ENCODE peak calls at places on chromosomes 16 and 17, in five cellular contexts. X, A, Q, E and Y are unnamed samples.

GRCh38 chr16:49800441-49800840 is 55.5 kb downstream of the ZNF423 start:
- DNase-seq in Q (no peak), A (no peak), X (no peak), E (no peak), Y (no peak)

GRCh38 chr16:642189-643049 is 791 bp downstream of the MCRIP2 start:
- DNase-seq in X (peak; percentile 84), Q (peak; percentile 77), E (no peak), A (peak; percentile 67), Y (peak; percentile 56)

GRCh38 chr16:10514369-10515055 is 65.9 kb downstream of the EMP2 start:
- DNase-seq in X (peak; percentile 74), Q (peak; percentile 64), E (peak; percentile 82), A (no peak), Y (no peak)

GRCh38 chr16:4364196-4365013 is 7.2 kb upstream of the VASN start:
- DNase-seq in X (no peak), E (no peak), Q (no peak), A (no peak), Y (no peak)

GRCh38 chr16:11752856-11753255 is 10.2 kb upstream of the TXNDC11 start:
- DNase-seq in A (no peak), X (no peak), E (no peak), Q (no peak), Y (no peak)

GRCh38 chr16:18983565-18984424 is at the start of gene TMC7:
- DNase-seq in X (peak; percentile 92), A (peak; percentile 81), Q (peak; percentile 95), E (peak; percentile 83), Y (peak; percentile 95)

GRCh38 chr17:77153487-77153886 is 12.7 kb downstream of the SEC14L1 start:
- DNase-seq in A (no peak), Q (no peak), X (no peak), E (no peak), Y (peak; percentile 87)

GRCh38 chr16:72400257-72401078 is 228.5 kb upstream of the PMFBP1 start:
- DNase-seq in Q (peak; percentile 65), E (peak; percentile 88), X (peak; percentile 66), A (no peak), Y (no peak)

GRCh38 chr17:50087912-50088405 is 7.2 kb upstream of the PDK2 start:
- DNase-seq in E (no peak), X (no peak), Q (no peak), A (no peak), Y (no peak)

GRCh38 chr16:14483819-14484385 is 146.2 kb downstream of the PARN start:
- DNase-seq in X (no peak), E (no peak), A (no peak), Q (no peak), Y (no peak)

GRCh38 chr17:65058615-65059014 is 2.1 kb upstream of the GNA13 start:
- DNase-seq in E (no peak), X (no peak), Q (no peak), A (no peak), Y (no peak)

GRCh38 chr16:29824589-29825144 is 4.4 kb downstream of the MVP start:
- DNase-seq in X (no peak), E (peak; percentile 62), A (no peak), Q (no peak), Y (no peak)

GRCh38 chr17:45237686-45238085 is 16.0 kb downstream of the FMNL1 start:
- DNase-seq in X (no peak), E (no peak), A (no peak), Q (no peak), Y (no peak)

GRCh38 chr17:37406635-37407455 is at the start of the genes ACACA and TADA2A:
- DNase-seq in E (peak; percentile 80), Q (peak; percentile 92), A (peak; percentile 82), X (peak; percentile 82), Y (peak; percentile 90)

GRCh38 chr17:55426851-55427586 is 5.4 kb upstream of the MMD start:
- DNase-seq in X (no peak), A (no peak), E (peak; percentile 84), Q (no peak), Y (no peak)

GRCh38 chr16:11576427-11577289 is 10.1 kb downstream of the LITAF start:
- DNase-seq in A (peak; percentile 7), E (no peak), X (no peak), Q (peak; percentile 41), Y (no peak)

GRCh38 chr17:64385187-64386083 is 5.2 kb downstream of the PECAM1 start:
- DNase-seq in A (peak; percentile 34), E (peak; percentile 93), X (no peak), Q (no peak), Y (peak; percentile 95)

GRCh38 chr17:15262291-15263205 is 2.6 kb downstream of the PMP22 start:
- DNase-seq in X (peak; percentile 86), Q (peak; percentile 11), A (peak; percentile 92), E (peak; percentile 84), Y (peak; percentile 79)

GRCh38 chr17:19426631-19427030 is 15.6 kb downstream of the RNF112 start:
- DNase-seq in A (no peak), E (no peak), Q (no peak), X (no peak), Y (no peak)

GRCh38 chr17:72518810-72519597 is 398.2 kb downstream of the SOX9 start:
- DNase-seq in A (no peak), X (peak; percentile 87), Q (peak; percentile 92), E (no peak), Y (no peak)

GRCh38 chr16:67843343-67843765 is 1.2 kb downstream of the THAP11 start:
- DNase-seq in Q (no peak), E (no peak), A (no peak), X (peak; percentile 30), Y (no peak)

GRCh38 chr17:81983011-81983638 is 5.7 kb downstream of the ASPSCR1 start:
- DNase-seq in E (no peak), A (no peak), Q (no peak), X (no peak), Y (no peak)
- H3K4me3 ChIP-seq in E (no peak overlapping the region), A (no peak overlapping the region), Q (no peak overlapping the region), X (no peak overlapping the region), Y (no peak overlapping the region)

GRCh38 chr17:82910041-82910481 is 70.2 kb upstream of the ZNF750 start:
- DNase-seq in E (no peak), Q (no peak), A (no peak), X (no peak), Y (no peak)
- H3K4me3 ChIP-seq in E (no peak overlapping the region), Q (no peak overlapping the region), A (no peak overlapping the region), X (no peak overlapping the region), Y (no peak overlapping the region)

GRCh38 chr17:43315369-43315768 is 81.6 kb upstream of the RNU2-1 start:
- DNase-seq in Q (no peak), E (no peak), X (no peak), A (no peak), Y (no peak)
- H3K4me3 ChIP-seq in Q (no peak overlapping the region), E (no peak overlapping the region), X (no peak overlapping the region), A (no peak overlapping the region), Y (no peak overlapping the region)

DNA sequence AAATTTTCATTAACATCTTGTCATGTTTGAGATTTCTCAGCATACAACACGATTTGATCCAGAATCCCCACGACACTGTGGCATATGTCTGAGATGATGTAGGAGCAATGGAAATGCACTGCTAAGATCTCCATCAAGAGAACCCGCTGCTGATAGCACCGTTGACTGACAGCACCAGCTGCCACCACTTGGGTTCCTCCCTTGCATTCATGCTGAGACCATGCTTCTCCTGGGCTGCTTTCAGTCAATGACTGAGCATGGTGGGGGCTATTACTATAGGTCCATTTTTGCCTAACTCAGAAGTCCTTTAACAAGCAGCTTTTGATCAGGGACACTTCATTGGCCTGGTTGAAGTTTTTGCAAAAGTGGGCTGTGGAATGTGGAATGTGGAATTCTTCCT is 182.4 kb upstream of the CPHXL start:
- DNase-seq in X (no peak), E (no peak), A (no peak), Q (no peak), Y (no peak)
- H3K4me3 ChIP-seq in X (no peak overlapping the region), E (no peak overlapping the region), A (no peak overlapping the region), Q (no peak overlapping the region), Y (no peak overlapping the region)